ENCODE peak calls at places on chromosomes 3 and 15, in six cellular contexts. R, I, T, D, V and H are unnamed samples.

GRCh38 chr15:39204031-39204430 is 376.8 kb upstream of the THBS1 start:
- DNase-seq in T (no peak), I (no peak), D (no peak), R (no peak), V (no peak), H (no peak)

GRCh38 chr15:74831813-74832495 is 5.5 kb downstream of the CPLX3 start:
- DNase-seq in D (no peak), R (no peak), I (no peak), V (no peak), T (no peak), H (no peak)

GRCh38 chr3:80060664-80061063 is 292.9 kb upstream of the ROBO1 start:
- DNase-seq in I (no peak), T (no peak), R (no peak), D (no peak), V (no peak), H (no peak)

GRCh38 chr3:100384735-100385134 is 16.2 kb downstream of the TOMM70 start:
- DNase-seq in I (no peak), T (no peak), V (no peak), D (no peak), R (no peak), H (no peak)

GRCh38 chr3:56144792-56145191 is 323.5 kb downstream of the ERC2 start:
- DNase-seq in T (no peak), R (no peak), D (no peak), V (no peak), I (no peak), H (no peak)

GRCh38 chr15:85837881-85838280 is 43.2 kb upstream of the KLHL25 start:
- DNase-seq in I (no peak), T (no peak), R (no peak), D (no peak), V (no peak), H (no peak)

GRCh38 chr3:70090322-70090913 is 90.9 kb downstream of the SAMMSON start:
- DNase-seq in I (no peak), D (peak), R (peak), V (no peak), T (no peak), H (no peak)

GRCh38 chr3:123739754-123740153 is 144.4 kb downstream of the MYLK start:
- DNase-seq in I (no peak), D (no peak), R (no peak), T (no peak), V (no peak), H (no peak)

GRCh38 chr3:106759686-106760085 is 617.6 kb upstream of the CCDC54 start:
- DNase-seq in R (no peak), T (no peak), I (no peak), V (no peak), D (no peak), H (no peak)

GRCh38 chr15:59312199-59312598 is 60.5 kb downstream of the MYO1E start:
- DNase-seq in T (no peak), R (no peak), I (no peak), V (no peak), D (no peak), H (no peak)

GRCh38 chr3:152048826-152049225 is 175.4 kb downstream of the SUCNR1 start:
- DNase-seq in D (no peak), T (no peak), I (no peak), V (no peak), R (no peak), H (no peak)

GRCh38 chr3:116135462-116135861 is 309.8 kb downstream of the LSAMP start:
- DNase-seq in R (no peak), V (no peak), D (peak), I (no peak), T (no peak), H (no peak)

GRCh38 chr15:66252411-66253295 is 897 bp downstream of the MEGF11 start:
- DNase-seq in T (no peak), R (peak), I (no peak), V (peak), D (peak), H (peak)

GRCh38 chr3:133792171-133792763 is 13.3 kb upstream of the SRPRB start:
- DNase-seq in D (no peak), T (no peak), I (no peak), V (no peak), R (no peak), H (no peak)

GRCh38 chr15:52180196-52180835 is 10.9 kb downstream of the GNB5 start:
- DNase-seq in T (no peak), V (no peak), R (peak), I (no peak), D (no peak), H (peak)

GRCh38 chr15:100602822-100603393 is 519 bp downstream of the ASB7 start:
- DNase-seq in T (no peak), R (peak), V (peak), I (peak), D (peak), H (no peak)

DNA sequence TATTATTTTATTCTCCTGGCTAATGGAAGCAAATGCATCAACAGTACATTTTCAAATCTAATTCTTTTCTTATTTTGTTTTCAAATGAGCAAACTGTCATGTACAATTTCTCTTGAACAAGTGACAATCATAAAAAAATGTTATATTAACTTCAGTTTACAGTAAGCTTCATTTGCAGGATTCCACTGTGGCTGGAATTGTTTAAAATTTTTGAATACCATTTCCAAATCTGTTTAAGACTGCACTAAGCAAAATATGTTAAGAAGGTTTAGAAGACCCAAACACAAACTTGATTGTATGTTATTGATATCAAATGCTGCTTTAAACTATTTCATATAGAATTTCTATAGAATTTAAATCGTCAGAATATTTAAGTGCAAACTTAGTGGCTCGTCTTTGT is 92.8 kb downstream of the ZNF280D start:
- DNase-seq in T (no peak), V (no peak), I (no peak), R (no peak), D (no peak), H (no peak)
- TF ChIP-seq GABPA in T (no peak), V (no peak), I (no peak), R (no peak), D (no peak), H (no peak)

DNA sequence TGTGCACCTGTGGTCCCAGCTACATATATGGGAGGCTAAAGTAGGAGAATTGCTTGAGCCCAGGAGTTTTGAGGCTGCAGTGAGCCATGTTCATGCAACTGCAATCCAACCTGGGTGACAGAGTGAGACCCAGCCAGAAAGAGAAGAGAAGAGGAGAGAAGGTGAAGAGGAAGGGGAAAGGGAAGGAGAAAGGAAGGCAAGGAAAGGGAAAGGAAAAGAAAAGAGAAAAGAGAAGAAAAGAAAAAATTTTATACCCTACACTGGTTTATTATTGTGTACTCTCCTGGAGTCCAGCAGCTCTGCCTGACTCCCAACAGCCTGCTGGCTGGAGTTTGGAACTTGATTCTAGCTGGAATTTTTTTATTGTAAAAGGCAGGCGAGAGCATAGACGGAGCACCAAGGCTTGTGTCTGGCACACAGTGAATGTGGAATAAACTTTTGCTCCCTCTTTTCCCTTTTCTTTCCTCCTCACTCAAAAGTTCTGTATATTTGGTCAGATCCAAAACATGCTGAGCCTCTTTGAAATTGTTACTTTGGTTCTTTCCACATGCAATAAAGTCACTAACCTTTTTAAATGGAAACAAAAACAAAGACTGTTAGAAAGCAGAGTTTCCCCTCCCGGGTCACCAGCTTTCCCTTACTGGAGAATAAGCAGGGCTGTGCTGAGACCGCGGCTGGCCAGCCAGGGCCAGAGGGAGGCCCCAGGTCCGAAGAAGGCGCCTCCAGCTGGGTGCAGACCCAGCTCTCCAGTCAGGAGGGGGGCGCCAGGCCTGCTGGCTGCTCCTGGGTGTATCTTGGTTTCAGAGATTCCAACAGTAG is 9.9 kb downstream of the THSD4 start:
- DNase-seq in I (no peak), T (no peak), D (no peak), V (no peak), R (no peak), H (no peak)
- H3K4me3 ChIP-seq in I (no peak), T (no peak), D (no peak), V (no peak), R (no peak), H (no peak)

GRCh38 chr15:55683366-55683765 is 59.6 kb downstream of the PRTG start:
- DNase-seq in V (no peak), D (no peak), T (no peak), I (no peak), R (no peak), H (no peak)
- TF ChIP-seq GABPA in V (no peak), D (no peak), T (no peak), I (no peak), R (no peak), H (no peak)

DNA sequence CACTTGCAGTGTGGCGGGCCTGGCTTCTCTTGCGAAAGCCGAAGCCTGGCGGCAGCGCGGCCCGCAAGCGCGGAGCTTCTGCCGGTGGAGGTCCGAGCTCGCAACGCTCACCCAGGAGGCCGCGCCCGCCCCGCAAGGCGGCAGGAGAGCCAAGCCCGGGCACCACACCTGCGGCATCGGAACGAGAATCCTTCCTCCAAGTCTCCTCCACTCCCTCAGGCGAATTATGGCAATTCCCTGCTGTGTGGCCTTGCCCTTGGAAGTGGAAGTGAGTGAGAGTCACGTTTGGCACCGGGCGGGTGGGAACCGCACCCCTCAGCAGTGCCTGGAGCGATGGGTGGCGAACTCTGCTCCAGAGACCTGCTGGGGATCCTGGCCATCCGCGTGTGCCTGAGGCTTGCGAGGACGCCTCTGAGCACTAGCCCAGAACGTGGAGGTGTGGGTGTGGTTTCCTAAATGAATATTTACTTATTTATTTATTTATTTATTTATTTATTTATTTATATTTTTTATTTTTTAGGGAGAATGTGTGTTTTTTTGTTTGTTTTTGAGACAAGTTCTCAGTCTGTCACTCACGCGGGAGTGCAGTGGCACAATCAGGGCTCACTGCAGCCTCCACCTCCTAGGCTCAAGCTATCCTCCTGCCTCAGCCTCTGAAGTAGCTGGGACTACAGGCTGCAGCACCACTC is 133.7 kb upstream of the UBE2E1 start:
- DNase-seq in R (no peak), I (no peak), V (no peak), T (no peak), D (no peak), H (no peak)
- H3K4me3 ChIP-seq in R (no peak), I (no peak), V (no peak), T (no peak), D (no peak), H (no peak)

GRCh38 chr15:92877000-92877399 is 23.1 kb upstream of the CHD2 start:
- DNase-seq in V (peak), D (no peak), R (no peak), T (no peak), I (no peak), H (no peak)
- TF ChIP-seq GABPA in V (no peak), D (no peak), R (no peak), T (no peak), I (no peak), H (no peak)